ENCODE peak calls at places on chromosomes 13 and 19, in nine cellular contexts. Z is activated T-helper 2 cell treated with anti-CD3 and anti-CD28 coated beads, Interferon-gamma antibody, Interleukin-2, Interleukin-4, amounts not matched to agents 10 μg/mL and 5 μg/mL and 100 μg/mL, durations not matched to agents 14 hours and 24 hours and 36 hours; Y is left ventricle myocardium superior; G is NCI-H187 treated with DMSO at 0.1 percent for 48 hours; C is nucleus accumbens; R is AML-193; W is effector memory CD4-positive, alpha-beta T cell; I is A673; E is NCI-H1092 treated with DMSO at 0.1 percent for 48 hours. F is an unnamed sample.

GRCh38 chr13:107203146-107203847 is 635.4 kb upstream of the ARGLU1 start:
- DNase-seq in Z (no peak), Y (no peak), G (no peak), C (no peak), R (peak), W (no peak), I (peak), E (no peak), F (no peak)

GRCh38 chr13:65881561-65882155 is 1348.5 kb downstream of the PCDH9 start:
- DNase-seq in Z (no peak), Y (no peak), G (no peak), C (no peak), R (no peak), W (no peak), I (no peak), E (no peak), F (no peak)

GRCh38 chr19:57560049-57560491 is 407 bp upstream of the ZNF550 start:
- DNase-seq in Z (no peak), Y (peak), G (no peak), C (no peak), R (no peak), W (no peak), I (peak), E (no peak), F (no peak)

GRCh38 chr13:80881495-80882482 is 540.9 kb upstream of the SPRY2 start:
- DNase-seq in Z (no peak), Y (no peak), G (no peak), C (no peak), R (no peak), W (no peak), I (no peak), E (peak), F (no peak)

GRCh38 chr19:1037553-1038115 is 2.3 kb upstream of the ABCA7 start:
- DNase-seq in Z (no peak), Y (no peak), G (no peak), C (no peak), R (no peak), W (no peak), I (no peak), E (no peak), F (no peak)

GRCh38 chr13:46405457-46405856 is 18.4 kb upstream of the RUBCNL start:
- DNase-seq in Z (no peak), Y (no peak), G (no peak), C (no peak), R (peak), W (no peak), I (peak), E (no peak), F (no peak)

GRCh38 chr19:12994701-12995595 is at the start of gene NFIX:
- DNase-seq in Z (peak), Y (peak), G (no peak), C (no peak), R (peak), W (peak), I (peak), E (no peak), F (peak)

GRCh38 chr13:77422724-77423123 is 95.8 kb upstream of the MYCBP2 start:
- DNase-seq in Z (no peak), Y (no peak), G (no peak), C (no peak), R (no peak), W (no peak), I (no peak), E (no peak), F (no peak)

GRCh38 chr13:60229708-60230272 is 66.1 kb upstream of the DIAPH3 start:
- DNase-seq in Z (no peak), Y (no peak), G (no peak), C (no peak), R (no peak), W (no peak), I (peak), E (no peak), F (peak)

GRCh38 chr19:18086590-18087138 is at the start of gene IL12RB1:
- DNase-seq in Z (peak), Y (no peak), G (no peak), C (no peak), R (no peak), W (peak), I (no peak), E (no peak), F (no peak)

GRCh38 chr13:46640843-46641242 is 87.9 kb downstream of the LRCH1 start:
- DNase-seq in Z (no peak), Y (no peak), G (no peak), C (no peak), R (no peak), W (no peak), I (no peak), E (no peak), F (peak)

GRCh38 chr19:40466219-40467006 is at the start of gene SPTBN4:
- DNase-seq in Z (peak), Y (peak), G (no peak), C (peak), R (no peak), W (peak), I (no peak), E (no peak), F (peak)

GRCh38 chr13:107864543-107865460 is 350.5 kb downstream of the LIG4 start:
- DNase-seq in Z (no peak), Y (no peak), G (peak), C (no peak), R (peak), W (no peak), I (peak), E (peak), F (peak)

GRCh38 chr19:56155124-56155687 is 14.1 kb downstream of the ZNF444 start:
- DNase-seq in Z (no peak), Y (peak), G (no peak), C (no peak), R (no peak), W (no peak), I (no peak), E (no peak), F (no peak)

GRCh38 chr19:55082023-55082851 is 6.6 kb downstream of the EPS8L1 start:
- DNase-seq in Z (peak), Y (peak), G (no peak), C (no peak), R (no peak), W (peak), I (peak), E (no peak), F (no peak)

GRCh38 chr19:7857727-7858701 is 16.2 kb downstream of the PRR36 start:
- DNase-seq in Z (no peak), Y (no peak), G (no peak), C (no peak), R (no peak), W (no peak), I (no peak), E (no peak), F (no peak)

GRCh38 chr19:3382460-3383100 is 16.2 kb downstream of the NFIC start:
- DNase-seq in Z (no peak), Y (no peak), G (no peak), C (no peak), R (no peak), W (no peak), I (no peak), E (no peak), F (no peak)

GRCh38 chr19:16153582-16154336 is 10.3 kb downstream of the HSH2D start:
- DNase-seq in Z (no peak), Y (no peak), G (no peak), C (no peak), R (no peak), W (no peak), I (peak), E (no peak), F (no peak)

GRCh38 chr13:27481766-27482165 is 31.4 kb upstream of the MTIF3 start:
- DNase-seq in Z (peak), Y (peak), G (no peak), C (no peak), R (peak), W (no peak), I (peak), E (peak), F (no peak)

GRCh38 chr13:99657848-99658265 is 156.6 kb downstream of the TM9SF2 start:
- DNase-seq in Z (no peak), Y (peak), G (no peak), C (peak), R (no peak), W (peak), I (peak), E (peak), F (no peak)

GRCh38 chr13:33053397-33054066 is 37.3 kb downstream of the KL start:
- DNase-seq in Z (no peak), Y (no peak), G (no peak), C (no peak), R (no peak), W (no peak), I (no peak), E (no peak), F (no peak)

GRCh38 chr19:46766569-46767317 is 20.5 kb upstream of the STRN4 start:
- DNase-seq in Z (peak), Y (peak), G (no peak), C (no peak), R (peak), W (peak), I (peak), E (peak), F (no peak)

GRCh38 chr19:56350416-56351045 is 35.9 kb upstream of the ZSCAN5A start:
- DNase-seq in Z (no peak), Y (no peak), G (no peak), C (no peak), R (peak), W (peak), I (peak), E (peak), F (peak)

GRCh38 chr13:100789968-100790367 is 115.4 kb upstream of the TMTC4 start:
- DNase-seq in Z (no peak), Y (no peak), G (no peak), C (no peak), R (no peak), W (no peak), I (no peak), E (peak), F (no peak)

GRCh38 chr19:1133471-1133929 is 29.7 kb downstream of the GPX4 start:
- DNase-seq in Z (peak), Y (peak), G (no peak), C (no peak), R (no peak), W (peak), I (peak), E (no peak), F (no peak)

GRCh38 chr19:4425531-4425930 is 23.1 kb downstream of the CHAF1A start:
- DNase-seq in Z (no peak), Y (no peak), G (no peak), C (no peak), R (no peak), W (no peak), I (no peak), E (no peak), F (no peak)

GRCh38 chr19:3073931-3074595 is 11.8 kb upstream of the TLE5 start:
- DNase-seq in Z (no peak), Y (no peak), G (no peak), C (no peak), R (no peak), W (no peak), I (peak), E (no peak), F (no peak)

GRCh38 chr13:21399741-21400140 is 59.4 kb downstream of the ZDHHC20 start:
- DNase-seq in Z (no peak), Y (no peak), G (no peak), C (no peak), R (no peak), W (no peak), I (peak), E (no peak), F (no peak)

GRCh38 chr13:53800011-53800410 is 771.4 kb downstream of the OLFM4 start:
- DNase-seq in Z (no peak), Y (no peak), G (peak), C (no peak), R (no peak), W (no peak), I (peak), E (no peak), F (no peak)

GRCh38 chr19:38395381-38396127 is 7.1 kb downstream of the SPRED3 start:
- DNase-seq in Z (peak), Y (no peak), G (no peak), C (no peak), R (no peak), W (no peak), I (no peak), E (no peak), F (no peak)

GRCh38 chr19:38263696-38264485 is 482 bp upstream of the SPINT2 start:
- DNase-seq in Z (peak), Y (peak), G (peak), C (no peak), R (peak), W (no peak), I (no peak), E (peak), F (peak)

GRCh38 chr13:22740264-22740663 is 440.5 kb upstream of the SGCG start:
- DNase-seq in Z (no peak), Y (no peak), G (no peak), C (no peak), R (peak), W (no peak), I (peak), E (peak), F (no peak)

GRCh38 chr19:5432687-5433086 is 22.5 kb upstream of the ZNRF4 start:
- DNase-seq in Z (no peak), Y (no peak), G (no peak), C (no peak), R (no peak), W (no peak), I (no peak), E (no peak), F (no peak)

GRCh38 chr13:33174491-33174890 is 111.1 kb downstream of the STARD13 start:
- DNase-seq in Z (no peak), Y (no peak), G (no peak), C (no peak), R (no peak), W (no peak), I (no peak), E (peak), F (no peak)

GRCh38 chr19:1315470-1316166 is 29.9 kb downstream of the EFNA2 start:
- DNase-seq in Z (no peak), Y (peak), G (no peak), C (no peak), R (peak), W (no peak), I (peak), E (peak), F (peak)

GRCh38 chr19:1847684-1848398 is 442 bp downstream of the REXO1 start:
- DNase-seq in Z (no peak), Y (peak), G (no peak), C (no peak), R (peak), W (no peak), I (peak), E (peak), F (peak)